ENCODE peak calls at places on chromosomes 4 and X, in six cellular contexts. E, Z, D, N, T and W are unnamed samples.
A peak's percentile ranks its signal among the peaks of the same experiment; 100 is the strongest.

GRCh38 chr4:19983072-19983471 is 268.6 kb upstream of the SLIT2 start:
- DNase-seq in N (peak; percentile 97), T (no peak), E (no peak), D (no peak), Z (peak; percentile 99), W (no peak)

GRCh38 chrX:72052415-72053090 is 79.2 kb downstream of the RTL5 start:
- DNase-seq in D (no peak), Z (peak; percentile 22), N (peak; percentile 48), T (no peak), E (no peak), W (no peak)

GRCh38 chrX:150529587-150529986 is 38.8 kb upstream of the MTM1 start:
- DNase-seq in D (no peak), T (no peak), N (no peak), E (no peak), Z (no peak), W (no peak)

GRCh38 chrX:14673764-14674163 is 144.4 kb downstream of the GLRA2 start:
- DNase-seq in D (no peak), T (no peak), E (no peak), N (peak; percentile 89), Z (peak; percentile 91), W (no peak)

GRCh38 chr4:53235547-53235946 is 130.3 kb downstream of the SCFD2 start:
- DNase-seq in N (no peak), Z (no peak), D (no peak), E (no peak), T (no peak), W (no peak)

GRCh38 chr4:123706961-123707360 is 310.4 kb downstream of the SPRY1 start:
- DNase-seq in N (peak; percentile 61), Z (no peak), T (no peak), D (no peak), E (no peak), W (no peak)

GRCh38 chr4:2722033-2722432 is 34.1 kb downstream of the TNIP2 start:
- DNase-seq in T (no peak), Z (no peak), D (no peak), E (no peak), N (no peak), W (no peak)

GRCh38 chrX:55758033-55758432 is 40.5 kb downstream of the RRAGB start:
- DNase-seq in D (no peak), N (peak; percentile 59), T (no peak), Z (peak; percentile 31), E (no peak), W (no peak)

GRCh38 chrX:112840382-112841113 is at the start of gene AMOT:
- DNase-seq in D (peak; percentile 32), E (peak; percentile 81), N (peak; percentile 75), Z (peak; percentile 60), T (peak; percentile 77), W (peak; percentile 79)

GRCh38 chrX:1749499-1749898 is 134.6 kb downstream of the ASMT start:
- DNase-seq in E (no peak), T (no peak), D (no peak), Z (no peak), N (no peak), W (no peak)

GRCh38 chr4:98626350-98626749 is 32.1 kb downstream of the TSPAN5 start:
- DNase-seq in Z (peak; percentile 94), T (peak; percentile 81), D (no peak), N (peak; percentile 97), E (peak; percentile 81), W (no peak)

GRCh38 chr4:147370881-147371280 is 110.0 kb upstream of the EDNRA start:
- DNase-seq in E (no peak), N (no peak), Z (no peak), D (no peak), T (no peak), W (no peak)

GRCh38 chrX:5236749-5237148 is 991.9 kb downstream of the NLGN4X start:
- DNase-seq in T (no peak), D (no peak), N (no peak), Z (no peak), E (no peak), W (no peak)

GRCh38 chr4:139740531-139741041 is 75.0 kb downstream of the MGST2 start:
- DNase-seq in N (peak; percentile 94), E (peak; percentile 83), D (no peak), Z (peak; percentile 97), T (peak; percentile 81), W (peak; percentile 87)

GRCh38 chr4:23930750-23931488 is 41.1 kb upstream of the PPARGC1A start:
- DNase-seq in T (peak; percentile 24), Z (no peak), E (peak; percentile 19), D (no peak), N (peak; percentile 32), W (peak; percentile 24)

GRCh38 chr4:175772170-175772685 is 39.8 kb downstream of the GPM6A start:
- DNase-seq in E (no peak), N (no peak), T (no peak), Z (no peak), D (no peak), W (no peak)

GRCh38 chrX:2521092-2521926 is 20.5 kb upstream of the DHRSX start:
- DNase-seq in N (no peak), Z (no peak), E (no peak), D (no peak), T (no peak), W (no peak)

GRCh38 chr4:157808796-157809408 is 363.9 kb downstream of the GASK1B start:
- DNase-seq in E (no peak), T (no peak), Z (no peak), D (no peak), N (no peak), W (no peak)

GRCh38 chrX:136861877-136862276 is 18.6 kb downstream of the RBMX start:
- DNase-seq in Z (no peak), D (no peak), N (no peak), T (no peak), E (no peak), W (no peak)

GRCh38 chr4:30386266-30386895 is 333.8 kb upstream of the PCDH7 start:
- DNase-seq in T (no peak), N (peak; percentile 57), E (no peak), D (no peak), Z (peak; percentile 77), W (no peak)

GRCh38 chr4:15654556-15655222 is 468 bp downstream of the FBXL5 start:
- DNase-seq in T (peak; percentile 60), E (peak; percentile 56), N (peak; percentile 41), Z (peak; percentile 24), D (peak; percentile 8), W (peak; percentile 55)

GRCh38 chr4:186736466-186736865 is 12.8 kb upstream of the FAT1 start:
- DNase-seq in E (no peak), N (no peak), T (no peak), D (no peak), Z (no peak), W (no peak)

GRCh38 chr4:124212835-124213640 is 499.5 kb downstream of the ANKRD50 start:
- DNase-seq in N (peak; percentile 34), Z (peak; percentile 34), D (no peak), T (peak; percentile 27), E (peak; percentile 18), W (no peak)

GRCh38 chr4:87316961-87317360 is 5.7 kb downstream of the HSD17B13 start:
- DNase-seq in E (no peak), Z (no peak), T (no peak), D (no peak), N (no peak), W (no peak)

GRCh38 chrX:149284616-149285015 is 220.5 kb downstream of the IDS start:
- DNase-seq in T (no peak), E (no peak), Z (no peak), N (no peak), D (no peak), W (no peak)

GRCh38 chr4:112190684-112191083 is 40.9 kb upstream of the AP1AR start:
- DNase-seq in D (no peak), Z (no peak), E (no peak), T (no peak), N (no peak), W (no peak)

GRCh38 chrX:115940888-115941332 is 229.6 kb upstream of the AGTR2 start:
- DNase-seq in E (peak; percentile 83), T (peak; percentile 85), N (peak; percentile 15), D (no peak), Z (peak; percentile 45), W (no peak)

GRCh38 chrX:135295238-135295943 is 13.9 kb upstream of the ETDC start:
- DNase-seq in T (no peak), Z (peak; percentile 39), E (no peak), D (peak; percentile 34), N (peak; percentile 51), W (no peak)
- H3K4me3 ChIP-seq in T (no peak overlapping the region), Z (peak overlapping the region; percentile 52), E (no peak overlapping the region), D (peak overlapping the region; percentile 68), N (peak overlapping the region; percentile 26), W (no peak overlapping the region)

DNA sequence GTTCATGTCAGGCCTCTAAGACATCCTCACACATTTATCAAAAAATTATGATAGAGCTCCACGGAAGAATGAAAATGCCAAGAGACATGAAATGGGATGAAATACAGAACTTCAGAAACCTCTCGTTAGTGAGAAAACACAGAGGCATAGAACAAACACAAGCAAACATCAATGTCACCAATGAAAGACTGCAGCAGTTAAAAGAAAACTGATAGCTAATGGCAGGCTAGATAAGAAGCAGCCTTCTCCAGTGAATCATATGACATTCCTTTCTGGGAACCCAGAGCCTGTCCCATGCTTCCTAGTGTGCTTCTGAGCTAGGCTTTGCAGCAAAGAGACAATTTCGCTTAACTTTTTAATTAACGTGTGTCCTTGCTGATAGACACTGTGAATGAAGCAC is 444.6 kb downstream of the IL15 start:
- DNase-seq in Z (peak; percentile 39), D (no peak), T (no peak), E (no peak), N (peak; percentile 45), W (no peak)
- H3K4me3 ChIP-seq in Z (no peak overlapping the region), D (no peak overlapping the region), T (no peak overlapping the region), E (no peak overlapping the region), N (no peak overlapping the region), W (no peak overlapping the region)

DNA sequence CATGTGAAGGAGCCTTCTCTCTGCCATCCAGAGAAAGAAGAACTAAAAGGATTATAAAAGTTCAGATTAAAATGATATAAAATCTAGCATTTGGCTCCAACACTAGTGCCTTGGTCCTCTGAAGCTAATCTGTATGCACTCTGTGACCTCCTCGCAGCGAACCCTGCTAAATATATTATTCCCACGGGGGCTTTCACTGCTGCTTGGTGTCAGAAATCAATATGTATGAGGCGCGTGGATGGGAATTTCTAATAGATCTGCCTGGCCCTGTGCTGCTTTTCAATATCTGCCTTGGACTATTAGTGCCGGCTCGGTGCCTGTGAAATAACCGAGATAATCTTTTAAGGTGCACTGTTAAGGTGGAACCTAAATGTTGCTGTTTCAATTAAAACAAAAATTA is 69.7 kb downstream of the CXXC4 start:
- DNase-seq in Z (no peak), E (no peak), N (no peak), D (no peak), T (no peak), W (no peak)
- H3K4me3 ChIP-seq in Z (no peak overlapping the region), E (no peak overlapping the region), N (no peak overlapping the region), D (no peak overlapping the region), T (peak overlapping the region; percentile 19), W (no peak overlapping the region)

DNA sequence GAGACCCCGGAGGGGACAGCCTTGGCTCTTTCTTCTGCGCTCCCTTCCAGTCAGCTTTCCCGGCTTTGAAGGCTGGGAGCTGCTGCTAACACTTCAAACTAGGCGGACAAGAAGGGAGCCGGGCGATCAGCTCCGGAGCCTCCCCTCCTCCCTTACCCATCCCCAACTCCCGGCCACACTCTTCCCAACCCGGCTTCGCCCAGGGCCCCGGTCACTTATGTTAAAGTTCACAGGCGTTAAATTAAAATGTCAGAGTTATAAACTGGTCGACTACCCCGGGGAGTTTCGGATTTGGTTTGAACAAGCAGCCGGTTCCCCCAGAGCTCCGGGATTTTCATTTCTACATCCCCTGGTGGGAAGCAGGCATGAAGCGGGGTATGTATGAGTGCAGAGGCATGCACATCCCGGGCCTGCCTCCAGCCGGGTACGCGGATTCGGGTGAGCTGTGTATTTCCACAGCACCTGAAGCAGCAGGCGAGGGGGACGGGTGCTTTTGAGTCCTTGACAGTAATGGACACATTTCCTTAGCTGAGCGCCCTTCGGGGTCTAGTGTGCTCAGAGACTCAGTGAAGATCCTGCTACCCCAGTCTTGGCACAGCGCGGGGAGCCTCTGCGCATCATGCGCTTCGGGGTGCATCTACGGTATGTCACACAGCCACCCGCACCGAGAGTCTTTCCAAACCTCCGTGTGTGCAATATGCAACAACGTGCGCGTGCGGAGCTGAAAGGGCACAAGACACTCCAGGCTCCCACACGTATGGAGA is 883 bp downstream of the UNC5C start:
- DNase-seq in N (peak; percentile 55), D (no peak), Z (no peak), T (peak; percentile 56), E (peak; percentile 54), W (peak; percentile 10)
- H3K4me3 ChIP-seq in N (peak overlapping the region; percentile 39), D (no peak overlapping the region), Z (no peak overlapping the region), T (peak overlapping the region; percentile 73), E (peak overlapping the region; percentile 47), W (peak overlapping the region; percentile 40)